ENCODE peak calls at places on chromosomes 3 and 15, in four cellular contexts. I is WTC11, K is HepG2, S is K562. F is an unnamed sample.

GRCh38 chr3:192812736-192813383 is 85.5 kb upstream of the FGF12 start:
- DNase-seq in I (no peak), K (peak; percentile 54), S (peak; percentile 35), F (peak; percentile 61)

GRCh38 chr3:42161050-42161935 is 70.1 kb downstream of the TRAK1 start:
- DNase-seq in I (no peak), K (peak; percentile 25), S (no peak), F (no peak)

GRCh38 chr3:23624305-23624704 is 181.4 kb upstream of the UBE2E1 start:
- DNase-seq in I (no peak), K (no peak), S (no peak), F (no peak)

GRCh38 chr3:119352235-119352634 is 58.1 kb downstream of the ARHGAP31 start:
- DNase-seq in I (no peak), K (no peak), S (peak; percentile 36), F (no peak)

GRCh38 chr3:146130881-146131371 is 30.1 kb downstream of the PLOD2 start:
- DNase-seq in I (no peak), K (no peak), S (no peak), F (no peak)

GRCh38 chr3:31288641-31289100 is 244.1 kb upstream of the STT3B start:
- DNase-seq in I (peak; percentile 29), K (peak; percentile 97), S (peak; percentile 44), F (peak; percentile 91)

GRCh38 chr15:73866881-73867410 is 6.4 kb upstream of the TBC1D21 start:
- DNase-seq in I (peak; percentile 67), K (no peak), S (peak; percentile 9), F (no peak)

GRCh38 chr3:55169608-55170010 is 241.8 kb upstream of the LRTM1 start:
- DNase-seq in I (no peak), K (no peak), S (no peak), F (no peak)

GRCh38 chr15:71591057-71591456 is 219.3 kb upstream of the NR2E3 start:
- DNase-seq in I (no peak), K (no peak), S (no peak), F (peak; percentile 26)

GRCh38 chr3:77321646-77322045 is 281.7 kb downstream of the ROBO2 start:
- DNase-seq in I (no peak), K (peak; percentile 90), S (no peak), F (no peak)

GRCh38 chr15:87576486-87577176 is 679.9 kb downstream of the NTRK3 start:
- DNase-seq in I (no peak), K (no peak), S (no peak), F (no peak)

GRCh38 chr3:100548053-100548452 is 55.6 kb downstream of the TMEM45A start:
- DNase-seq in I (no peak), K (no peak), S (no peak), F (no peak)

GRCh38 chr3:189824629-189825312 is 193.6 kb downstream of the TP63 start:
- DNase-seq in I (no peak), K (no peak), S (no peak), F (peak; percentile 45)

GRCh38 chr15:99979371-99979770 is 246.1 kb upstream of the LYSMD4 start:
- DNase-seq in I (no peak), K (no peak), S (no peak), F (no peak)

GRCh38 chr3:11173828-11174465 is 19.7 kb downstream of the HRH1 start:
- DNase-seq in I (no peak), K (no peak), S (no peak), F (no peak)

GRCh38 chr3:102673271-102674115 is 238.7 kb downstream of the ZPLD1 start:
- DNase-seq in I (peak; percentile 76), K (peak; percentile 33), S (peak; percentile 47), F (peak; percentile 40)

GRCh38 chr3:155647196-155647595 is 97.7 kb downstream of the PLCH1 start:
- DNase-seq in I (no peak), K (no peak), S (no peak), F (no peak)

GRCh38 chr3:155646554-155647189 is 98.2 kb downstream of the PLCH1 start:
- DNase-seq in I (no peak), K (peak; percentile 42), S (no peak), F (no peak)

GRCh38 chr3:155651489-155652223 is 93.2 kb downstream of the PLCH1 start:
- DNase-seq in I (no peak), K (no peak), S (no peak), F (no peak)

GRCh38 chr3:155646128-155646527 is 98.7 kb downstream of the PLCH1 start:
- DNase-seq in I (no peak), K (peak; percentile 71), S (no peak), F (no peak)

GRCh38 chr3:155647988-155648591 is 96.8 kb downstream of the PLCH1 start:
- DNase-seq in I (no peak), K (no peak), S (no peak), F (no peak)
- TF ChIP-seq NR3C1 in I (no peak), K (no peak), S (no peak), F (no peak)

DNA sequence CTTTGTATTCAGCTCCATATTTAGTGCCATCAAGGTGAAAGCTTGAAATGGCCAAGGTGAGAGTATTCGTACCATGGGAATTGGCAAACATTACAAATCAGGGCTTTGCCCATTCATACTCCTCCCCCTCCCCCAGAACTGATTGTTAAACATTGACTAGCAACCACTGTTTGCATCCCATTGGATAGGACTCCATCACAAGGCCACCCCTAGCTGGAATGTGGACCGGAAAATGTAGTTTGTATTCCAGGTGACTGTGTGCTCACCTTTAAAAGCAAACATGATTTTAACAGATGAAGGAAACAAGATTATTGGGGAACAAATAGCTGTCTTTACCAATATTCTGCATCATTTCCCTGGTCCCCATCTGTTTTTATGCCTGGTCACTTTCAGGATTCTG is 14.1 kb downstream of the ST3GAL6 start:
- DNase-seq in I (no peak), K (peak; percentile 93), S (no peak), F (no peak)
- TF ChIP-seq NR3C1 in I (no peak), K (no peak), S (no peak), F (no peak)

GRCh38 chr15:64905941-64906340 is 5.8 kb upstream of the ANKDD1A start:
- DNase-seq in I (no peak), K (no peak), S (no peak), F (no peak)
- TF ChIP-seq NR3C1 in I (no peak), K (no peak), S (no peak), F (no peak)

DNA sequence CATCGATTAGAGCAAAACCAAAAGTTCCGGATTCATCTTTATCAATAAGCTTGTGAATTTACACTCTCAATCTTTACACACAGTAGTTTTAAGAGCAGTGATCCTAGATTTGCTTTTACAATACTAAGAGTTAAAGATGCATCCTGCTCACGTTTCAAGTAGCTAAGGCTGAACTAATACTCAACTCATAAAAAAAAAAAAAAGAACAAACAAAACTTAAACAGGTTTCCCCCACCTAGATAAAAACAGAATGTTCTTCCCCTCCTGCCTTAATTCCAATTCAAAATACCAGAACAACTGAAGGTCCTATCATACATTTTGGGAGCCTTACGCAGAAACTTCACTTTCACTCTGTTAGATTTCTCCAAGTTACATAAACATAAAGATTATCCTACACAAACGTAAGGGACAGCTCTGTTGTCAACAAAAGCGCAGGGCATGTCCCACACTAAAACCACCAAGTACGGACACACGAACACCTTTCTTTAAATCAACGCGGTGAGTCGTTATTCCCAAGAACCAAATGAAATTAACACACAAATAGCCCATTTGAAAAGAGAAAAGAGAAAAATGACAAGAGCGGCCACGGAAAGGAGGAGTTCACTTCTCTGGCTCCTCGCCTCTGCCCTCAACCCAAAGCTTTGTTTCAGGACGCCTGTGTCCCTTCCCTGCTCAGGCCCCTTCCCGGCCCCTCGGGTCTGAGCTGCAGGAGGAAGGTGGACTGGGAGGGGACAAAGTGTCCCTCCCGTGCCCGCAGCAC is 942 bp downstream of the CBLB start:
- DNase-seq in I (no peak), K (no peak), S (no peak), F (no peak)
- TF ChIP-seq NR3C1 in I (no peak), K (no peak), S (no peak), F (no peak)

GRCh38 chr3:5069627-5070026 is 52.5 kb upstream of the ARL8B start:
- DNase-seq in I (no peak), K (no peak), S (no peak), F (no peak)

GRCh38 chr3:5073374-5074085 is 48.6 kb upstream of the ARL8B start:
- DNase-seq in I (no peak), K (no peak), S (no peak), F (no peak)

GRCh38 chr3:5068531-5068930 is 53.6 kb upstream of the ARL8B start:
- DNase-seq in I (no peak), K (no peak), S (no peak), F (no peak)

GRCh38 chr3:5072100-5072816 is 49.8 kb upstream of the ARL8B start:
- DNase-seq in I (no peak), K (no peak), S (no peak), F (no peak)

GRCh38 chr3:5071061-5071460 is 51.0 kb upstream of the ARL8B start:
- DNase-seq in I (no peak), K (no peak), S (no peak), F (no peak)
- TF ChIP-seq NR3C1 in I (no peak), K (no peak), S (no peak), F (no peak)

DNA sequence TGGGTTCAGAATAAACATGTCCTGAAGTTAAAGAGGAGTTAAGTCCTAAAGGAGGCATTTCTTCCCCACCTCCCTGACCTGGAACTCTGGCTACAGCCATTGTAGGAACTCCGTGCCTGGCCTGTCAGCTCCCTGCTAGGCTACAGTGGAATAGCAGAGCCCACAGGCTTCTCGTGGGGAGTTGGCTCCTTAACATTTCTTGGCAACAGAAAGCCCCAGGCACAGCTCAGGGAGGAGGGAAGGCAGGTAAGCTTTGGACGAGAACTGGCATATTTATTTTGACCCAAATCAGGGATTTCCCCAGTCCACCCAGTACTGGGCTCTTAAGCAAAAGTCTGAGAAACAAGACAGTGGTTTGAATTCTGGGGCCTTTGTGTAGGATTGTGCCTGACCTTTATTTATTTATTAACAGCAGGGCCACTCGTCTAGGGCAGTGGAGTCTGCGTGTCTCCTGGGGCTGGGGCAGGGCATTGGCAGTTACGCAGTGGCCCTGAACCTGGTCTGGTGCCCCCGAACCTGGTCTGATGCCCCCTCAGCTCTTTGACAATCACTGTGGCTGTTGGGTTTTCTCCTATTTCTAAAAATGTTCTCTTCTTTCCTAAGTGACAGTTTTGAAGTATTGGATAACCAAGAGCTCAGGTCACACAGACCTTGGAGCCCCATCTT is 7.9 kb upstream of the ISG20 start:
- DNase-seq in I (no peak), K (no peak), S (no peak), F (no peak)
- TF ChIP-seq NR3C1 in I (no peak), K (no peak), S (no peak), F (no peak)

GRCh38 chr15:68992696-68993095 is 21.8 kb upstream of the NOX5 start:
- DNase-seq in I (no peak), K (no peak), S (no peak), F (no peak)

GRCh38 chr15:68990755-68991500 is 23.6 kb upstream of the NOX5 start:
- DNase-seq in I (no peak), K (no peak), S (peak; percentile 28), F (no peak)

GRCh38 chr15:68991723-68992122 is 22.8 kb upstream of the NOX5 start:
- DNase-seq in I (no peak), K (no peak), S (peak; percentile 95), F (no peak)

GRCh38 chr15:68987120-68987519 is 27.4 kb upstream of the NOX5 start:
- DNase-seq in I (no peak), K (no peak), S (no peak), F (no peak)

GRCh38 chr15:68989876-68990754 is 24.4 kb upstream of the NOX5 start:
- DNase-seq in I (no peak), K (no peak), S (peak; percentile 23), F (no peak)
- TF ChIP-seq NR3C1 in I (no peak), K (no peak), S (no peak), F (no peak)

GRCh38 chr15:64571857-64572291 is 111.5 kb downstream of the ZNF609 start:
- DNase-seq in I (no peak), K (peak; percentile 52), S (peak; percentile 42), F (no peak)
- TF ChIP-seq NR3C1 in I (no peak), K (no peak), S (no peak), F (no peak)